ENCODE peak calls at places on chromosomes 3 and 15, in eight cellular contexts. One of them, this sample, is unnamed. For H3K4me1, the result is how much of the 10 kb centered on the place peaks cover.

GRCh38 chr15:88897456-88898194 is 2.3 kb upstream of the HAPLN3 start:
- DNase-seq in foreskin keratinocyte: peak
- DNase-seq in A549: peak
- DNase-seq in psoas muscle: peak
- DNase-seq in left ventricle myocardium inferior: peak
- DNase-seq in naive thymus-derived CD4-positive, alpha-beta T cell: peak
- DNase-seq in heart left ventricle: peak
- DNase-seq in uterus: peak
- DNase-seq in this sample: peak

GRCh38 chr3:17639257-17639656 is 103.2 kb downstream of the TBC1D5 start:
- DNase-seq in naive thymus-derived CD4-positive, alpha-beta T cell: no peak
- DNase-seq in A549: no peak
- DNase-seq in psoas muscle: no peak
- DNase-seq in left ventricle myocardium inferior: no peak
- DNase-seq in foreskin keratinocyte: peak
- DNase-seq in heart left ventricle: no peak
- DNase-seq in uterus: no peak
- DNase-seq in this sample: no peak

GRCh38 chr3:139520028-139520737 is 19.4 kb downstream of the RBP1 start:
- DNase-seq in foreskin keratinocyte: peak
- DNase-seq in uterus: no peak
- DNase-seq in A549: peak
- DNase-seq in left ventricle myocardium inferior: no peak
- DNase-seq in psoas muscle: peak
- DNase-seq in heart left ventricle: no peak
- DNase-seq in naive thymus-derived CD4-positive, alpha-beta T cell: no peak
- DNase-seq in this sample: no peak

GRCh38 chr15:44788748-44789147 is 52.4 kb downstream of the TRIM69 start:
- DNase-seq in A549: no peak
- DNase-seq in uterus: no peak
- DNase-seq in heart left ventricle: no peak
- DNase-seq in foreskin keratinocyte: no peak
- DNase-seq in left ventricle myocardium inferior: no peak
- DNase-seq in naive thymus-derived CD4-positive, alpha-beta T cell: peak
- DNase-seq in psoas muscle: no peak
- DNase-seq in this sample: no peak

GRCh38 chr15:58770519-58770856 is 614 bp upstream of the MINDY2 start:
- DNase-seq in naive thymus-derived CD4-positive, alpha-beta T cell: no peak
- DNase-seq in psoas muscle: no peak
- DNase-seq in heart left ventricle: no peak
- DNase-seq in A549: peak
- DNase-seq in uterus: no peak
- DNase-seq in left ventricle myocardium inferior: no peak
- DNase-seq in foreskin keratinocyte: no peak
- DNase-seq in this sample: no peak

GRCh38 chr15:77739591-77740378 is 107.1 kb upstream of the LINGO1 start:
- DNase-seq in left ventricle myocardium inferior: no peak
- DNase-seq in heart left ventricle: no peak
- DNase-seq in naive thymus-derived CD4-positive, alpha-beta T cell: no peak
- DNase-seq in foreskin keratinocyte: no peak
- DNase-seq in uterus: no peak
- DNase-seq in A549: no peak
- DNase-seq in psoas muscle: no peak
- DNase-seq in this sample: no peak

GRCh38 chr15:70053006-70053702 is 44.6 kb downstream of the TLE3 start:
- DNase-seq in uterus: peak
- DNase-seq in foreskin keratinocyte: no peak
- DNase-seq in psoas muscle: no peak
- DNase-seq in A549: no peak
- DNase-seq in heart left ventricle: peak
- DNase-seq in left ventricle myocardium inferior: no peak
- DNase-seq in naive thymus-derived CD4-positive, alpha-beta T cell: no peak
- DNase-seq in this sample: peak

GRCh38 chr3:112653881-112654300 is 12.9 kb upstream of the CCDC80 start:
- DNase-seq in foreskin keratinocyte: peak
- DNase-seq in heart left ventricle: peak
- DNase-seq in psoas muscle: peak
- DNase-seq in uterus: peak
- DNase-seq in naive thymus-derived CD4-positive, alpha-beta T cell: no peak
- DNase-seq in left ventricle myocardium inferior: peak
- DNase-seq in A549: peak
- DNase-seq in this sample: no peak

GRCh38 chr3:63508305-63508704 is 144.2 kb upstream of the SNTN start:
- DNase-seq in heart left ventricle: no peak
- DNase-seq in left ventricle myocardium inferior: no peak
- DNase-seq in foreskin keratinocyte: peak
- DNase-seq in uterus: no peak
- DNase-seq in naive thymus-derived CD4-positive, alpha-beta T cell: no peak
- DNase-seq in A549: no peak
- DNase-seq in psoas muscle: no peak
- DNase-seq in this sample: no peak

GRCh38 chr15:39731266-39731665 is 51.4 kb downstream of the FSIP1 start:
- DNase-seq in uterus: no peak
- DNase-seq in heart left ventricle: no peak
- DNase-seq in naive thymus-derived CD4-positive, alpha-beta T cell: no peak
- DNase-seq in psoas muscle: no peak
- DNase-seq in foreskin keratinocyte: no peak
- DNase-seq in left ventricle myocardium inferior: no peak
- DNase-seq in A549: no peak
- DNase-seq in this sample: no peak

GRCh38 chr15:39729500-39729899 is 53.1 kb downstream of the FSIP1 start:
- DNase-seq in naive thymus-derived CD4-positive, alpha-beta T cell: no peak
- DNase-seq in heart left ventricle: no peak
- DNase-seq in uterus: no peak
- DNase-seq in left ventricle myocardium inferior: no peak
- DNase-seq in A549: no peak
- DNase-seq in foreskin keratinocyte: no peak
- DNase-seq in psoas muscle: no peak
- DNase-seq in this sample: no peak

GRCh38 chr15:39728844-39729243 is 53.8 kb downstream of the FSIP1 start:
- DNase-seq in foreskin keratinocyte: peak
- DNase-seq in naive thymus-derived CD4-positive, alpha-beta T cell: no peak
- DNase-seq in heart left ventricle: no peak
- DNase-seq in A549: no peak
- DNase-seq in psoas muscle: no peak
- DNase-seq in uterus: no peak
- DNase-seq in left ventricle myocardium inferior: no peak
- DNase-seq in this sample: no peak

GRCh38 chr15:39735120-39735717 is 47.4 kb downstream of the FSIP1 start:
- DNase-seq in psoas muscle: no peak
- DNase-seq in naive thymus-derived CD4-positive, alpha-beta T cell: no peak
- DNase-seq in uterus: no peak
- DNase-seq in left ventricle myocardium inferior: no peak
- DNase-seq in heart left ventricle: no peak
- DNase-seq in foreskin keratinocyte: peak
- DNase-seq in A549: no peak
- DNase-seq in this sample: no peak

DNA sequence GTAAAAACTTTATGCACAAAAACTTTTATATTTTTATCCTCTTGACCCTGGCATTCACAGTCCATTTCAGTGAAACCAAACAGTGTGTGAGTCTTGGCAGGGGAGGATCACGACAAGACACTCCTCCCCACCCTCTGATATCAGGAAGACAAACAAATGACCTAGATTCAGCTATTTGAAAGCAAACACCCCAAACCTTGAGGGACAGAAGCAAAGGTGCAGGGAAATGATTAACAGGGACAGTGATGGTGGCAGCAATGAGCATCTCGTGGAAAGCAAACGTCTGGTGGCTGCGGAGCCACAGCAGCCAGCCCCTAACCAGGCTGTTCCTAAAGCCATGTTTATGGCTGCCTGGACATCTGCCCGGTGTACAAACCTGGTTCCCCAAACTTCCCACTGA is 52.1 kb downstream of the FSIP1 start:
- DNase-seq in heart left ventricle: no peak
- DNase-seq in left ventricle myocardium inferior: no peak
- DNase-seq in A549: peak
- DNase-seq in naive thymus-derived CD4-positive, alpha-beta T cell: no peak
- DNase-seq in psoas muscle: no peak
- DNase-seq in foreskin keratinocyte: no peak
- DNase-seq in uterus: no peak
- DNase-seq in this sample: no peak
- H3K4me1 ChIP-seq in heart left ventricle: under half
- H3K4me1 ChIP-seq in left ventricle myocardium inferior: under half
- H3K4me1 ChIP-seq in A549: under half
- H3K4me1 ChIP-seq in naive thymus-derived CD4-positive, alpha-beta T cell: under half
- H3K4me1 ChIP-seq in psoas muscle: under half
- H3K4me1 ChIP-seq in foreskin keratinocyte: under half
- H3K4me1 ChIP-seq in uterus: under half
- H3K4me1 ChIP-seq in this sample: under half

GRCh38 chr15:90866800-90867199 is 1.6 kb upstream of the FURIN start:
- DNase-seq in psoas muscle: no peak
- DNase-seq in uterus: no peak
- DNase-seq in left ventricle myocardium inferior: no peak
- DNase-seq in foreskin keratinocyte: no peak
- DNase-seq in heart left ventricle: no peak
- DNase-seq in naive thymus-derived CD4-positive, alpha-beta T cell: no peak
- DNase-seq in A549: no peak
- DNase-seq in this sample: no peak

GRCh38 chr15:90866161-90866715 is 2.1 kb upstream of the FURIN start:
- DNase-seq in psoas muscle: no peak
- DNase-seq in uterus: no peak
- DNase-seq in foreskin keratinocyte: no peak
- DNase-seq in A549: no peak
- DNase-seq in naive thymus-derived CD4-positive, alpha-beta T cell: no peak
- DNase-seq in heart left ventricle: no peak
- DNase-seq in left ventricle myocardium inferior: no peak
- DNase-seq in this sample: no peak

GRCh38 chr15:90869601-90870353 is 1.4 kb downstream of the FURIN start:
- DNase-seq in left ventricle myocardium inferior: peak
- DNase-seq in naive thymus-derived CD4-positive, alpha-beta T cell: peak
- DNase-seq in heart left ventricle: peak
- DNase-seq in A549: no peak
- DNase-seq in foreskin keratinocyte: peak
- DNase-seq in uterus: peak
- DNase-seq in psoas muscle: peak
- DNase-seq in this sample: peak

GRCh38 chr15:90869140-90869541 is 753 bp downstream of the FURIN start:
- DNase-seq in left ventricle myocardium inferior: no peak
- DNase-seq in foreskin keratinocyte: no peak
- DNase-seq in psoas muscle: no peak
- DNase-seq in naive thymus-derived CD4-positive, alpha-beta T cell: no peak
- DNase-seq in uterus: no peak
- DNase-seq in A549: no peak
- DNase-seq in heart left ventricle: no peak
- DNase-seq in this sample: no peak

DNA sequence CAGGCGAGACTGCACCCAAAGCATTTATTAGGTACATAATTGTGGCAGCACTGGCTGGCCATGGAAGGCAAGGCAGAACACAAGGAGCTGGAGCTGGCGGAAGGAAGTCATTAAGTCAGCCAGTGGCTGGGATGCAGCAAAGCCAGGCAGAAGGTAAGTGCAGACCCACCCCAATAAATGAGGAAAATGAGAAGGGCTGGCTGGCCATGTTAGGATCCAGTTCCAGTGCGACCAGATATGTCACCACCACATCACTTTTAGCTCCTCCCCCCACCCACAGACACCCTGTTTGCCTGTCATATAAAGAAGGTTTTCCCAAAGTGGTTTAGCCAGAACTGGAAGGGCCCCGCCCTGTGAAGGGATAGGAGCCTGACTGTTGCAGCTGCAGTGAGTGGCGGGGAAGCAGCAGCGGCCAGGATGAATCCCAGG is at the start of gene FURIN:
- DNase-seq in A549: no peak
- DNase-seq in naive thymus-derived CD4-positive, alpha-beta T cell: no peak
- DNase-seq in uterus: no peak
- DNase-seq in psoas muscle: no peak
- DNase-seq in foreskin keratinocyte: no peak
- DNase-seq in heart left ventricle: no peak
- DNase-seq in left ventricle myocardium inferior: no peak
- DNase-seq in this sample: no peak
- H3K27ac ChIP-seq in A549: peak
- H3K27ac ChIP-seq in naive thymus-derived CD4-positive, alpha-beta T cell: peak
- H3K27ac ChIP-seq in uterus: peak
- H3K27ac ChIP-seq in psoas muscle: peak
- H3K27ac ChIP-seq in foreskin keratinocyte: no peak
- H3K27ac ChIP-seq in heart left ventricle: peak
- H3K27ac ChIP-seq in left ventricle myocardium inferior: peak
- H3K27ac ChIP-seq in this sample: peak

DNA sequence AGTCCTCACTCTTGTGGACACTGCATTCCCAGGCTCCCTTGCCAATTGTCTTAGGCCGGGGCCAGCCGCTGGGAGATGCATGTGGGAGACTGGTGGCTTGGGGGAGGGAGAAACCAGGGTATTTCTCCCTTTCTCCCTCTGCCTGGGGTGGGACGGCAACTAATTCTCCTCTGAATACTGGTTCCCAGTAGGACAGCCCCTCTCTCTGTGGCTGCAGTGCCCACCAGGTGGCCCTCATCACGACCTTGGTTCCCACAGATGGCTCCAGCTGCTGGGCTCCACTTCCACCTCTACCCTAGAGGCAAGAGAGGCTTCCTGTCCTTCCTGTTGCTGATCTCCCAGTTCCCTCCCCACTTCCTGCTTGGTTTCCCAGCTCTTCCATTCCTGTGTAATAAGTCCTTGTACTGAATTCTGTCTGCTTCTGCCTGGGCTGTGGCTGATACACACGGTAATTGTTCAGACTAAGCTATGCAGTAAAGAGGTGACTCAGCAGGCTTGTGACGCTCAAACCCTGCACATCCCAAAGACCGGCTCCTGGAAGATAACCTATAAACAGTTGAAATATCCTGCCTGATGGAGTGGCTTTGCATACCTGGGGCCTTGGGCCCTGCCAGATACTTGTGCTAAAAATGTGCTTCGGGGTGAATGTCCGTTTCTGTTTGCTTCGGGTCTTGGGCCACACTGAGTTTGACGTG is 20.4 kb upstream of the COPG1 start:
- DNase-seq in psoas muscle: no peak
- DNase-seq in heart left ventricle: peak
- DNase-seq in uterus: no peak
- DNase-seq in left ventricle myocardium inferior: peak
- DNase-seq in foreskin keratinocyte: peak
- DNase-seq in A549: no peak
- DNase-seq in naive thymus-derived CD4-positive, alpha-beta T cell: no peak
- DNase-seq in this sample: no peak
- H3K4me1 ChIP-seq in psoas muscle: under half
- H3K4me1 ChIP-seq in heart left ventricle: half or more
- H3K4me1 ChIP-seq in uterus: under half
- H3K4me1 ChIP-seq in left ventricle myocardium inferior: half or more
- H3K4me1 ChIP-seq in foreskin keratinocyte: under half
- H3K4me1 ChIP-seq in A549: half or more
- H3K4me1 ChIP-seq in naive thymus-derived CD4-positive, alpha-beta T cell: under half
- H3K4me1 ChIP-seq in this sample: under half

DNA sequence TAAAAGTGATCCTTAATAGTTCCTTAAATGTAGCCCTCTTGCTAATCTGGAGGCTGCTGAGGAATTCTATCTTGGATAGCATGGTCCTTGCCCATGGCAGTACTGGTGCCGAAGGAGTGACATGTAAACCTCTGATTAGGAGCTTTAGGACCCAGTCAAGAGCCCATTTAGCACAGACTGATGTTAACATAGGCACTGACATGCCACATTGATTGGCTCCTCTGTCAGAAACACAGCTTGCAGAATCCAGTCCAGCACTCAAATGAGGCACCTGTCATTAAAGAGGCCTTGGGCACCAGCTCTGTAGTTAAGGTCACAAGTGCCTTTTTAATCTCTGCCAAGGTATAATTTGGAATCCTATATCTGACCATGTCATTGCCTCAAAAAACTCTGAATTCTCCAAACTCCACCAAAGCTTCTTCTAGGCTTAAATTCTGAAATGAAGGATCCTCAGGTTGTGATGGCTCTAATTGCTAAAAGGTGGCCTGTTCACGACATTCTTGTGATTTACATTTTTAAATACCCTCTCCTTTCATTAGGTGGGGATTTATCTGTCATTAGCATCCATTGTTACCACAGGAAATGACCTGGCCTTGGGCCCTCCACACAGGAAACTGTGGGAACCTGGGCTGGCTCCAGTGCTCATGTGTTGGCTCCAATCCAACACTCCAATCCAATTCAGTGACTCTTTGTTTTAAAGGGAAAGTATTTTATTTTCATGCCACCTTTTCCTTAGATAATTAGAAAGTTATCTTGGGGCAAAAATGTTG is 57.3 kb upstream of the RNF7 start:
- DNase-seq in foreskin keratinocyte: peak
- DNase-seq in naive thymus-derived CD4-positive, alpha-beta T cell: no peak
- DNase-seq in heart left ventricle: peak
- DNase-seq in psoas muscle: no peak
- DNase-seq in left ventricle myocardium inferior: peak
- DNase-seq in uterus: no peak
- DNase-seq in A549: no peak
- DNase-seq in this sample: no peak
- H3K27ac ChIP-seq in foreskin keratinocyte: no peak
- H3K27ac ChIP-seq in naive thymus-derived CD4-positive, alpha-beta T cell: no peak
- H3K27ac ChIP-seq in heart left ventricle: no peak
- H3K27ac ChIP-seq in psoas muscle: no peak
- H3K27ac ChIP-seq in left ventricle myocardium inferior: peak
- H3K27ac ChIP-seq in uterus: peak
- H3K27ac ChIP-seq in A549: no peak
- H3K27ac ChIP-seq in this sample: no peak

This sample was measured in right lobe of liver.